ENCODE peak calls at places on chromosomes 2 and 18, in five cellular contexts. J, Y, D, V and B are unnamed samples. For H3K36me3 and H3K27me3, the result is how much of the 10 kb centered on the place peaks cover.

GRCh38 chr2:11042841-11043240 is 112.4 kb upstream of the SLC66A3 start:
- DNase-seq in J (no peak), Y (no peak), D (no peak), V (no peak), B (no peak)

GRCh38 chr2:217890445-217890844 is 112.3 kb downstream of the TNS1 start:
- DNase-seq in J (no peak), Y (no peak), D (peak), V (peak), B (peak)

GRCh38 chr18:2244641-2245040 is 326.7 kb downstream of the METTL4 start:
- DNase-seq in J (no peak), Y (no peak), D (no peak), V (no peak), B (no peak)

GRCh38 chr18:58405107-58405898 is 223.6 kb downstream of the ALPK2 start:
- DNase-seq in J (no peak), Y (no peak), D (no peak), V (no peak), B (no peak)

GRCh38 chr2:237665713-237666143 is 38.3 kb downstream of the LRRFIP1 start:
- DNase-seq in J (no peak), Y (no peak), D (no peak), V (peak), B (no peak)

GRCh38 chr2:63719052-63719451 is 122.6 kb upstream of the UGP2 start:
- DNase-seq in J (no peak), Y (no peak), D (no peak), V (no peak), B (no peak)

GRCh38 chr2:71602115-71602495 is 148.7 kb downstream of the DYSF start:
- DNase-seq in J (no peak), Y (no peak), D (no peak), V (no peak), B (no peak)

GRCh38 chr2:204315236-204315662 is 230.0 kb upstream of the PARD3B start:
- DNase-seq in J (no peak), Y (peak), D (peak), V (no peak), B (peak)

GRCh38 chr2:44778671-44779476 is 162.6 kb upstream of the SIX3 start:
- DNase-seq in J (no peak), Y (no peak), D (no peak), V (no peak), B (no peak)

GRCh38 chr18:39604836-39605235 is 2039.2 kb upstream of the CELF4 start:
- DNase-seq in J (peak), Y (no peak), D (peak), V (no peak), B (no peak)

GRCh38 chr2:127400533-127400896 is 12.7 kb upstream of the MAP3K2 start:
- DNase-seq in J (no peak), Y (no peak), D (no peak), V (peak), B (no peak)

GRCh38 chr18:76447268-76447890 is 47.7 kb downstream of the ZNF516 start:
- DNase-seq in J (no peak), Y (no peak), D (peak), V (no peak), B (no peak)

GRCh38 chr2:226934546-226935243 is 98.8 kb downstream of the RHBDD1 start:
- DNase-seq in J (no peak), Y (no peak), D (peak), V (no peak), B (no peak)

GRCh38 chr2:223558970-223559369 is 43.2 kb downstream of the SCG2 start:
- DNase-seq in J (no peak), Y (no peak), D (no peak), V (no peak), B (no peak)

GRCh38 chr18:58558514-58558913 is 70.4 kb downstream of the ALPK2 start:
- DNase-seq in J (no peak), Y (no peak), D (no peak), V (no peak), B (no peak)

GRCh38 chr2:221674446-221674845 is 102.3 kb upstream of the EPHA4 start:
- DNase-seq in J (no peak), Y (no peak), D (no peak), V (no peak), B (no peak)

GRCh38 chr18:48059363-48060109 is 129.1 kb upstream of the SMAD2 start:
- DNase-seq in J (no peak), Y (no peak), D (no peak), V (peak), B (no peak)

DNA sequence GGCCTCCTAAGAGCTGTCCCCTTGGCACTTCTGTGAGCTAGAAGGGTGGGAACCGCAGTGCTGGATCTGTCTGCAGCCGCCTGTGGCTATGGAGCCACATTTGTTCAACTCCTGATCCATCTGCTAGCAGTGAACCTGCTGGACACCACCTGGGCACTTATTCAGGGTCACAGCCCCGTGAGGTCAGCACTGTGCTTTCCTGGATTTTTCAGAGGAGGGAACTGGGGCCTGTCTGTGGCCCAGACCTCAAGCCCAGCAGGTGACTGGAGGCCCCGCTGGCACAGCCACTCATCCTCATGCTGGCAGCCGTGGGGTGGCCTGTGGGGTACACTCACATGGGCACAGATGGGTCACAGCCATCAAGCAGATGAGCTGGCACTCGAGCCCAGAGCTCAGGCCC is 155.3 kb downstream of the TFCP2L1 start:
- DNase-seq in J (no peak), Y (no peak), D (no peak), V (no peak), B (no peak)
- H3K4me3 ChIP-seq in J (no peak), Y (no peak), D (no peak), V (no peak), B (no peak)

DNA sequence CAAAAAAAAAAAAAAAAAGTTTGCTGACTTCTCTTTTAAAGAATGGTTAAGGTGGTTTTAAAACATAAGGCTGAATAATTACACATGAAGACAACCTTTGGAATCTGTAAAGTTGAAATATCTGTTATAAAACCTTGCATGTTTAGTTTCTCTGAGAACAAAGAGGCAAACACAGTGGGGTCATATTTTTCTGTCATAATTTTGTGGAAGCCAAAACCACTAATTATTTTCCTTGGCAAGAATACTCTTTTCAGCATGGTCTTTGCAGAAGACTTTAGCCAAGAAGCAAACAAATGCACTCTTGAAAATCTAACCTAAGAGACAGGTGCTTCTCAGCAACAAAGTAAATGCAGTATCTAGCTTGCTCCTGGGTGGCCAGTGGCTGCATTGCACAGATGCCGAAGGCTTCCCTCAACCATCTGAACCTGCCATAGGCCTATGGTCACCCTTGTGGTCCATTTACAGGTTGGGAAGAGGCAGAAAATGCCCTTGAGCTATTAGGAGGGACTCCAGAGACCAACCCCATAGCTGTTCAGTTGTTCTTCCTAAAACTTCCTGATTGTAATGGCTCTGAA is 44.8 kb downstream of the ZAP70 start:
- DNase-seq in J (no peak), Y (no peak), D (peak), V (no peak), B (no peak)
- H3K36me3 ChIP-seq in J (under half), Y (under half), D (under half), V (half or more), B (under half)

GRCh38 chr2:30731706-30732105 is 75.5 kb downstream of the CAPN13 start:
- DNase-seq in J (no peak), Y (no peak), D (no peak), V (peak), B (no peak)

GRCh38 chr2:30732876-30733275 is 74.4 kb downstream of the CAPN13 start:
- DNase-seq in J (no peak), Y (no peak), D (no peak), V (peak), B (no peak)

GRCh38 chr2:30730736-30731135 is 76.5 kb downstream of the CAPN13 start:
- DNase-seq in J (no peak), Y (no peak), D (no peak), V (peak), B (no peak)

GRCh38 chr2:30732376-30732775 is 74.9 kb downstream of the CAPN13 start:
- DNase-seq in J (no peak), Y (no peak), D (no peak), V (peak), B (no peak)

GRCh38 chr2:30731248-30731647 is 76.0 kb downstream of the CAPN13 start:
- DNase-seq in J (no peak), Y (no peak), D (no peak), V (peak), B (no peak)
- H3K27me3 ChIP-seq in J (half or more), Y (under half), D (under half), V (under half), B (under half)

GRCh38 chr2:181143790-181144300 is 163.4 kb downstream of the UBE2E3 start:
- DNase-seq in J (no peak), Y (no peak), D (no peak), V (no peak), B (no peak)

GRCh38 chr2:181142514-181142913 is 162.1 kb downstream of the UBE2E3 start:
- DNase-seq in J (no peak), Y (no peak), D (no peak), V (no peak), B (no peak)

GRCh38 chr2:181138816-181139215 is 158.4 kb downstream of the UBE2E3 start:
- DNase-seq in J (peak), Y (no peak), D (peak), V (no peak), B (no peak)

GRCh38 chr2:181140414-181140813 is 160.0 kb downstream of the UBE2E3 start:
- DNase-seq in J (no peak), Y (no peak), D (peak), V (no peak), B (peak)

GRCh38 chr2:181141676-181142075 is 161.3 kb downstream of the UBE2E3 start:
- DNase-seq in J (no peak), Y (no peak), D (no peak), V (no peak), B (no peak)
- H3K4me3 ChIP-seq in J (no peak), Y (no peak), D (no peak), V (no peak), B (no peak)

DNA sequence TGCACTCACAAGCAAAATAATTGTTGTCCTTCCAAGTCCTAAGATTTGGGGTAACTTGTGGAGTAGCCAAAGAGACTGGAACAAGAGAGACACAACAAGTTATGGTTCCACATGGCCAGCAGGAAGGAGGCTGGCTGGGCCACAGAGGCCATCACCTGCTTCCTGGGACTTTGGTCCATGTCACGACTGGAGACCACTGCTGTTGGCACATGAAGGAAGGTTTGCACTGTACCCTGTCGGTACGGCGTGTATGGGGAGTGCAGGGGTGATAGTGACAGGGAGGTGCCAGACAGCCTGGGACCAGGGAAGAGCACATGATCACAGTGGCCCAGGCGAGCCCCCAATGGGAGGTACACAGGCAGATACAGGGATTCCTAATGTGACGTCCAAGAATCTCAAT is 15.5 kb downstream of the SLC66A2 start:
- DNase-seq in J (no peak), Y (no peak), D (no peak), V (peak), B (no peak)
- H3K36me3 ChIP-seq in J (under half), Y (under half), D (under half), V (under half), B (under half)

GRCh38 chr2:205682239-205683021 is at the start of gene NRP2:
- DNase-seq in J (peak), Y (peak), D (peak), V (peak), B (peak)
- H3K27me3 ChIP-seq in J (under half), Y (under half), D (under half), V (under half), B (under half)

GRCh38 chr2:155145758-155146229 is 447.3 kb downstream of the KCNJ3 start:
- DNase-seq in J (no peak), Y (no peak), D (no peak), V (no peak), B (no peak)
- H3K4me3 ChIP-seq in J (no peak), Y (no peak), D (no peak), V (no peak), B (no peak)

DNA sequence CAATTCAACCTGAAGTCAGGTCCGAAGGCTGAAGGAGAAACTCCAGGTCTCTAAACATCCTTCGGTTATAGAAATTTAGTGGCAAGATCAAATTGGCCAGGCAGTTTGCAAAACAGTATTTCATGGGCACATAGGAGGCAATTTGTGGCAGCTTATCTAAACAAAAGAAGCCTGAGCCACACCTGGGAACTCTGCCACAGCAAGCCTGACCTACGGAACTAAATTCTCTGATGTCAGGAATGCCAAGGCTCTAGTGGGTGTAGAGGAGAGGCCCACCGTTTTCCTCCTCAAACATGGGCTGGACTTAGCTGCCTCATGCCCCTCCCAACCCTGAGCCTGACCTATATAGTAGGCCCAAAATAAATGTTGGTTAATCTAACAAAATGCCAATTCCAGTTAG is 16.0 kb downstream of the SATB2 start:
- DNase-seq in J (peak), Y (no peak), D (no peak), V (no peak), B (peak)
- H3K36me3 ChIP-seq in J (under half), Y (under half), D (under half), V (under half), B (under half)